ENCODE peak calls at places on chromosomes 7 and 10, in four cellular contexts. W is hepatocyte, M is A549, Y is epithelial cell of esophagus. L is an unnamed sample.

GRCh38 chr10:72315611-72316385 is 38.9 kb downstream of the DNAJB12 start:
- DNase-seq in W (peak; percentile 51), M (no peak), Y (peak; percentile 55), L (peak; percentile 92)

GRCh38 chr10:99233000-99233679 is 2.5 kb downstream of the HPSE2 start:
- DNase-seq in Y (no peak), M (no peak), W (no peak), L (no peak)

GRCh38 chr7:103347507-103348267 is at the start of gene PSMC2:
- DNase-seq in W (peak; percentile 85), Y (peak; percentile 90), M (peak; percentile 85), L (peak; percentile 82)

GRCh38 chr10:91409069-91409868 is 875 bp upstream of the HECTD2 start:
- DNase-seq in M (peak; percentile 75), Y (peak; percentile 61), W (peak; percentile 83), L (peak; percentile 95)

GRCh38 chr10:74821501-74821900 is 4.9 kb upstream of the KAT6B start:
- DNase-seq in W (no peak), Y (no peak), M (no peak), L (no peak)

GRCh38 chr10:129965418-129965793 is 1.3 kb upstream of the EBF3 start:
- DNase-seq in W (no peak), M (no peak), Y (no peak), L (no peak)

GRCh38 chr10:47095848-47096612 is 184.8 kb downstream of the PTPN20 start:
- DNase-seq in M (no peak), W (no peak), Y (no peak), L (no peak)

GRCh38 chr7:52961084-52961483 is 74.3 kb upstream of the POM121L12 start:
- DNase-seq in W (no peak), Y (no peak), M (no peak), L (no peak)

GRCh38 chr10:101358706-101359300 is 4.8 kb downstream of the BTRC start:
- DNase-seq in Y (peak; percentile 34), M (no peak), W (no peak), L (peak; percentile 26)

GRCh38 chr10:31675726-31676125 is 252.9 kb downstream of the ARHGAP12 start:
- DNase-seq in W (no peak), Y (no peak), M (no peak), L (no peak)

DNA sequence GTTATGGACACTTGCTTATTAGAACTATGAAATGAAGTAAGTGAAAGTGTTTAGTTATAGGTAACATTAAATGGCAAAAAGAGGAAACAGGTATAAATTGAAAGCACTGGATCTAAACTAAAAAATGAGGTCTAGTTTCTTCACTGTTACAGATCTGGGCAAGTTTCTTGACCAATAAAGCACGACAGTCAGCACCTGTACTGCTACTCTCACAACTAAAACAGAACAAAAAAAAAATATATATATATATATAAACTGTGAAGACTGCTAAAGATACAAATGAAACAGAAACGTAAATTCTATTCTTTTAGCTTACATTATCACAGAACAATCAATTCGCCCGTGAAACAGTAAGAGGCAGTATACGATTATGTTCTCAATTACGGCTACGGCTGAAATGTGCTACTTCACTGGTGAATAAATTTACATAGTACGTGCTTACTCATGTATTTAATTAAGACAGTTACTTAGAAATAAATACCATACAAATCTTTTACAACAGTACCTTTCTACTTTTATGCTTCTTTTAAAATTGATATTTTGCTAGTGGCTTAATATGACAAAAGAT is 4.2 kb downstream of the AHR start:
- DNase-seq in W (peak; percentile 23), Y (peak; percentile 69), M (no peak), L (no peak)
- TF ChIP-seq CTCF in W (peak; percentile 43), Y (peak; percentile 48), M (peak; percentile 20), L (peak; percentile 7)

GRCh38 chr7:121510302-121510701 is 114.2 kb upstream of the FAM3C start:
- DNase-seq in W (peak; percentile 70), Y (no peak), M (no peak), L (no peak)
- H3K4me3 ChIP-seq in W (no peak overlapping the region), Y (no peak overlapping the region), M (no peak overlapping the region), L (no peak overlapping the region)

GRCh38 chr10:23024002-23024401 is 71.4 kb upstream of the MSRB2 start:
- DNase-seq in W (no peak), Y (no peak), M (no peak), L (no peak)

GRCh38 chr10:23016636-23017035 is 78.7 kb upstream of the MSRB2 start:
- DNase-seq in W (no peak), M (no peak), Y (peak; percentile 6), L (no peak)

DNA sequence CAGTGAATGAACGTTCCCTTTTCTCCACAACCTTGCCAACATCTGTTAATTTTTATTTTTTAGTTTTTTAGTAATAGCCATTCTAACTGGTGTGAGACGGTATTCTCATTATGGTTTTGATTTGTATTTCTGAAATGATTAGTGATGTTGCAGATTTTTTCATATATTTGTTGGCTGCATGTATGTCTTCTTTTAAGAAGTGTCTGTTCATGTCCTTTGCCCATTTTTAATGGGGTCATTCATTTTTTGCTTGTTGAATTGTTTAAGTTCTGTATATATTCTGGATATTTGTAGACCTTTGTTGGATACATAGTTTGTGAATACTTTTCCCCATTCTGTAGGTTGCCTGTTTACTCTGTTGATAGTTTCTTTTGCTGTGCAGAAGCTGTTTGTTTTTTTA is 73.9 kb upstream of the MSRB2 start:
- DNase-seq in W (no peak), M (no peak), Y (no peak), L (no peak)
- TF ChIP-seq CTCF in W (no peak), M (no peak), Y (no peak), L (no peak)

DNA sequence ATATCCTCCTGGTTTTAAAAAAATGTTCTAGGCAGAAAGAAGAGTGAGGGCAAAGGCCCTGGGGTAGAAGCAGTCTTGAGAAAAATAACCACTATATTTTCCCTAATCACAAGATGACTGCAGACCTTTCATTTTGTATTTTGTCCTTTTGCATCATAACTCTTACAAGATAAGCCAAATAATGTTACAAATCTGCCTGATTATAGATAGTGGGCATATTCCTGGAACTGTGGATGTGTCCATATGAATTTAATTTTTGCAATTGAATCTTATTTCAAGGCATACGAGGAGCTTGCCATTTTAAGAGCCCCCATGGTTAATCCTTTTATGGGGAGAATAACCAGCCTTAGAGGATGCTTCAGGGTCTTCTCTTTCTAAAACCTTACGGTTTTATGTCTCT is 102.7 kb downstream of the ADRA2A start:
- DNase-seq in W (no peak), Y (no peak), M (no peak), L (no peak)
- H3K4me3 ChIP-seq in W (no peak overlapping the region), Y (no peak overlapping the region), M (no peak overlapping the region), L (no peak overlapping the region)

GRCh38 chr7:119223930-119224329 is 999.4 kb downstream of the ANKRD7 start:
- DNase-seq in M (no peak), W (no peak), Y (no peak), L (no peak)
- TF ChIP-seq CTCF in M (no peak), W (no peak), Y (no peak), L (no peak)

DNA sequence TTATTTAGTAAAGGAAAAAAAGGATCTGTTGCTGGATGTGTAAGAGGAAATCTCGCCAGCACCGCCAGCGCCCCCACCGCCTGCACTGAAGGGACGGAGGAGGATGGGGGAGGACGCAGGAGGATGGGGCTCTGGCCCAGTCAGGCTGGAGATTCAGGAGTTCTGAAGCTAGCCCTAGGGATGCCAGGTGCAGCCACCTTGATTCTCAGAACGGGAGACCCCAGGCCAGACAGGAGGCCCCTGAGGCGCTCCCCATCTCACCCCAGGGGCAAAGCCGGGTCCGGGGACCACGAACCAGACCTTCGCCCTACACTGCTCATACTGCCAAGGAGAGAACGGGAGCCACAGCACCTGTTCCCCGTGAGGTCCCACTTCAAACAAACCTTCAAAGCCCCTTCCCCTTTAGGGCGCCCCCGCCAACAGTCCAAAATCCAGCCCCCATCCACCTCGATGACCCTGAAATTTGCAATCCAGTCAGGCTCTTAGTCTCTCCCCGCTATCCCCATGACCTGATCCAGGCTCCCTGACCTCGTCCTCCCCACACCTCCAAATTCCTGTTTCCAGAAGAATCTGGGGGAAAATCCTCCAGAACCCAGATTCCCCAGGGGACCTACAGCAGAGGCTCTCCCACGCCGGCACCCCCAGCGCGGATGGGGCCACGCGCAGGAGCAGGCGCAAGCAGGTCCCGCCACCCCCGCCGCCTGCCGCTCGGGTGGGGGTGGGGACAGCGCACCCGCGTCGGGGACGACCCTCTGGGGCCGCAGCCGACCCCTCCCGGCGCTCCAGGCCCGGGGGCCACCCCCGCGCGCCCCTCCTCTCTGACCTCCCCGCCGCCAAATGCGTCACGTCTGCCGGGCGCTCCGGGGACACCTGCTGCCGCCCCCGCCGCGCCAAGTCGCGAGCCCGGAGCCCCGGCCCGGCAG is 929 bp downstream of the CAMK2B start:
- DNase-seq in Y (no peak), M (no peak), W (no peak), L (peak; percentile 10)
- H3K4me3 ChIP-seq in Y (no peak overlapping the region), M (peak overlapping the region; percentile 55), W (no peak overlapping the region), L (peak overlapping the region; percentile 54)

DNA sequence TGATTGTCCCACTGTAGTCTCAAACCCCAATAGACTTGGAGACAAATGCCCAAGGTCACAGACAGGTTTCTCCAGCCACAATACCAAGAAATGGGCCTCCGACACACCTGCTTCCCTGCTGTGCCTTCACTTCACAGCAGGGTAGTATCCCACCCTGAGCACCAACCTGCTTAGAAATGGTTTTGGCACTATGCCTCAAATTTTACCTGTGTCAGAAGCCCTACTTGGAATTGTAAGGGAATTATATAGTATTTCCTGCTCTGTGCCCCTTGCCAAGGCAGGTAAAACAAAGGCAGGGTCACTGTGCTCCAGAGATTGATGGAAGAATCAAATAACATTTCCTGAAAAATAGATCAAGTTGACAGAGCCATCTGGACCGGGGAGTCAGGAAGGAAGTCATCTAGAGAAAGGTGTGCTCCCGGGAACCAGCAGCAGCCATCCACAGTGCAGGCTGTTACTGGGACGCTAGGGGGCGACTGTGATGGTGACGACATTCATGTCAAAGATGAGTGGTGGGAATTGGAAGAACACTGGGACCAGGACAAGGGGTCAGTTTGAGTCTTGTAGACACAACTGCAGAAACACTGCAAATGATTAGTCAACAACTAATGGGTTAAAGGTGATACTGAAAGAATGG is 117.8 kb upstream of the AKR1E2 start:
- DNase-seq in W (no peak), Y (no peak), M (no peak), L (no peak)
- TF ChIP-seq CTCF in W (no peak), Y (peak; percentile 34), M (peak; percentile 22), L (peak; percentile 33)

GRCh38 chr10:4867520-4868356 is 41.7 kb downstream of the AKR1E2 start:
- DNase-seq in M (no peak), W (peak; percentile 37), Y (no peak), L (peak; percentile 88)
- H3K4me3 ChIP-seq in M (no peak overlapping the region), W (no peak overlapping the region), Y (no peak overlapping the region), L (peak overlapping the region; percentile 10)

L was measured in cardiac muscle cell.